ENCODE peak calls at places on chromosome 14, in five cellular contexts. T is GM23338, E is PC-3, U is MM.1S, O is neural progenitor cell. G is an unnamed sample. For H3F3A, the result is how much of the 10 kb centered on the place peaks cover.

GRCh38 chr14:93984987-93985410 is 8.6 kb upstream of the ASB2 start:
- DNase-seq in E (peak), O (peak), T (peak), U (no peak), G (peak)

GRCh38 chr14:80202888-80203562 is 8.3 kb downstream of the DIO2 start:
- DNase-seq in E (peak), O (peak), T (peak), U (no peak), G (no peak)

GRCh38 chr14:82796081-82796480 is 1262.4 kb upstream of the SEL1L start:
- DNase-seq in T (no peak), U (no peak), O (peak), E (no peak), G (no peak)

GRCh38 chr14:52352546-52352945 is 38.4 kb downstream of the PTGER2 start:
- DNase-seq in T (no peak), E (no peak), U (no peak), O (no peak), G (no peak)

GRCh38 chr14:60175255-60175902 is 10.2 kb upstream of the DHRS7 start:
- DNase-seq in O (no peak), T (no peak), U (no peak), E (peak), G (peak)

GRCh38 chr14:99212199-99212598 is 59.8 kb downstream of the BCL11B start:
- DNase-seq in E (no peak), U (no peak), O (no peak), T (no peak), G (no peak)

GRCh38 chr14:60089201-60089600 is 2.5 kb upstream of the PCNX4 start:
- DNase-seq in O (no peak), T (no peak), U (no peak), E (no peak), G (no peak)

GRCh38 chr14:57512221-57512620 is 18.6 kb upstream of the CCDC198 start:
- DNase-seq in O (no peak), T (no peak), E (no peak), U (no peak), G (no peak)

GRCh38 chr14:102930138-102930752 is 7.8 kb downstream of the AMN start:
- DNase-seq in U (no peak), O (peak), E (no peak), T (peak), G (peak)

GRCh38 chr14:80356413-80356812 is 145.1 kb upstream of the DIO2 start:
- DNase-seq in U (no peak), O (peak), T (peak), E (peak), G (peak)

GRCh38 chr14:94494085-94494484 is 15.2 kb downstream of the SERPINA12 start:
- DNase-seq in E (no peak), U (no peak), T (no peak), O (no peak), G (no peak)

GRCh38 chr14:53780156-53780555 is 176.5 kb downstream of the BMP4 start:
- DNase-seq in T (no peak), E (no peak), U (no peak), O (no peak), G (no peak)

GRCh38 chr14:77339407-77339806 is 18.6 kb downstream of the GSTZ1 start:
- DNase-seq in U (no peak), O (no peak), E (peak), T (no peak), G (peak)

GRCh38 chr14:86654558-86655184 is 1124.7 kb downstream of the FLRT2 start:
- DNase-seq in O (peak), U (peak), T (peak), E (peak), G (peak)

GRCh38 chr14:21191809-21192446 is 36.1 kb upstream of the OR5AU1 start:
- DNase-seq in U (peak), E (peak), T (peak), O (peak), G (peak)

GRCh38 chr14:88194531-88194930 is 128.5 kb downstream of the KCNK10 start:
- DNase-seq in U (no peak), E (no peak), T (no peak), O (no peak), G (no peak)

DNA sequence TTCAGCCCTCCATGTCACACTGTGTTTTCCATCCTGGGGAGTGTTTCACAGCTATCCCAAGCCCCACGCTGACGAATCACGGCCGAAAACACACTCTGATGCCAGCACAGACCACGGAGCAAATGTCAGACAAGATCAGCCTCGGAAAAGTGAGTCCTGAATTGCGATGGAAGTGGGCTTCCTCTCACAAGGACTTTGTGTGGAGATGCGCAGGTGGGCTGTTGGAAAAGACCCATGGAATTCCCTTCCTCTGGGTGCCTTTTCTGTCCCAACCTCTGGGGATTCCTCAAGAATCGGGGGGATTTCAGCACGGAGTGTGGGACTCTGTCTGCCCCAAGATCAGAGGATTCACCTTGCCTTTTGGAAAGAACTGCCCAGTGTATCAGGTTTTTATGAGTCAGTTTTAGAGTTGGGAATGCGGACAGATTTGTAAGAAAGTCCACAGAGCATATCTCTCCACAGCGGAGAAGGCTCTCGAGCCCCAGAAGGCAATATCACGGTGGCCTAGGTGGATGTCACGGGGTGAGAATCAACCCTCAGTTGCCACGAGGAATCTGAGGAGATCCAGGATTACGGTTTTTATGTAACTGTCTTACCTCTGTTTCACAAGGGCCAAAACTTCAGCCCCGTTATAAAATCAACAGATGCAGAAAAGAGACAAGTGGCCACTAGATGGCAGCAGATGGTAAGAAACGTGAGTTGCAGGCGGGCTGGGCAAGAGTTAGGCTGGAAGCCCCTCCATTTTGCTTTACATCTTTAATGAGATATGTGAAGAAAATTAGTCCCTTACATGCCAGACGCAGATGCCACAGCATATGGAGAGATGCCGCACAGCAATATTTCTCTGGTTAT is 201.9 kb downstream of the DAD1 start:
- DNase-seq in U (peak), E (peak), O (peak), T (peak), G (peak)
- TF ChIP-seq EZH2phosphoT487 in U (no peak), E (no peak), O (no peak), T (no peak), G (no peak)

GRCh38 chr14:104658325-104658712 is 31.1 kb upstream of the INF2 start:
- DNase-seq in O (no peak), U (no peak), E (no peak), T (no peak), G (no peak)
- H3F3A ChIP-seq in O (under half), U (under half), E (under half), T (under half), G (under half)

DNA sequence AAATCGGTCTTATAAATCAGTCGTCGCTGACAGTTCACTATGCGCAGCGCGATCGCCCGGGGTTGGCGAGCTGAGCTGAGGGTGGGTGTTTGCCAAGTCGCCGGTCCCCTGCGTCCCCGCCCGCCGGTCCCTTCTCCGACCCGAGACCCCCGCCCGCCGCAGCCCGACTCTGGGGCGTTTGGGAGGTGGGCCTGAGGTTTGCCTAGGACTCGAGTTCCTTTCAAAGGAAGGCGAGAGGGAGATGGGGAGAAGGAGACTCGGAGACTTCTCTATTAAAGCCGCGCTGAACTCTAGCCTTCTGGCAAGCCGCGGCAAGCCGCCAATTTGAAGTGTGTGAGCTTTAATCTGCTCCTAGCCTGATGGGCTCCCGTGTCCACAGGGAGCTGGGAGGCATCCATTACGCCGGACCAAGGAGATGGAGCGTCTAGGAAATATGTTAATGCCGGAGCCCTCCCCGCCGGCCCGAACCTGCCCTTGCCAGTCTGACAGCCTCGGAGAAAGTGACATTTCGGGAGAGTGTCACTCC is 392.8 kb downstream of the NOVA1 start:
- DNase-seq in O (peak), U (no peak), E (no peak), T (peak), G (peak)
- TF ChIP-seq EZH2 in O (no peak), U (no peak), E (no peak), T (no peak), G (no peak)

DNA sequence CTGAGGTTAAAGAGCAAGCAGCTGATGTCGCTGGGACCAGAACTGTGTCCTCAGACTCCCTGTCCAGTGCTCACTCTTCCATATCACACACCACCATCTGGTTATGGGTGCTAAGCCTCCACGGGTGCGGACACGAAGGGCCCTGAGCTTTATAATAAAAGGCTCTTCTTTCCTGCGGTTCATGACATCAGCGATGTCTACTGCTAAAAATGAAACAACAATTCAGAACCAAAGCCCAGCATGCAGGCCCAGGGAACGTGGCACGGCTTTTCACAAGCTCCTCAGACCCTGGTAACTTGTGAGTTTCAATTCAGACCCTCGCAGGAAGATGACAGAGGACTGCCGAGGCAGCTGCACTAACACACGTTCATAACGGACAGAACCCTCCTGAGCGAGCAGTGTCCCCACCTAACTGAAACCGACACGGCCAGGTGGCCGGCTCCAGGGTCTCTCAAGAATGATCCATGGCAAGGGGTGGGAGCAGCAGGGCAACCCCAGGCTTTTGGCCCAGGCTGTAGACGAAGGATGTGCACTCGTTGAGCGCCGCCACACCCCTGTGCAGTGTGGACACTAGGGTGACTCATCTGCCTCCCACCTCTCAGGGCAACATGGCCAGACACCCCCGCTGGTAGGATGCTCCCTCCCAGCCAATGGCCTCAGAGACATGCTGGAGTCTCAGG is 180.3 kb downstream of the CALM1 start:
- DNase-seq in U (no peak), E (no peak), T (no peak), O (no peak), G (no peak)
- TF ChIP-seq EZH2phosphoT487 in U (no peak), E (no peak), T (no peak), O (no peak), G (no peak)

GRCh38 chr14:66000771-66001170 is 485.4 kb upstream of the CCDC196 start:
- DNase-seq in T (no peak), E (peak), O (no peak), U (no peak), G (no peak)
- H3F3A ChIP-seq in T (under half), E (under half), O (under half), U (under half), G (under half)

GRCh38 chr14:72253503-72253902 is 321.3 kb downstream of the RGS6 start:
- DNase-seq in O (no peak), U (no peak), T (no peak), E (no peak), G (no peak)
- TF ChIP-seq EZH2 in O (no peak), U (no peak), T (no peak), E (no peak), G (no peak)

GRCh38 chr14:92409069-92409468 is 86.1 kb downstream of the SLC24A4 start:
- DNase-seq in U (no peak), E (peak), T (no peak), O (no peak), G (peak)
- TF ChIP-seq EZH2phosphoT487 in U (no peak), E (no peak), T (no peak), O (no peak), G (no peak)

DNA sequence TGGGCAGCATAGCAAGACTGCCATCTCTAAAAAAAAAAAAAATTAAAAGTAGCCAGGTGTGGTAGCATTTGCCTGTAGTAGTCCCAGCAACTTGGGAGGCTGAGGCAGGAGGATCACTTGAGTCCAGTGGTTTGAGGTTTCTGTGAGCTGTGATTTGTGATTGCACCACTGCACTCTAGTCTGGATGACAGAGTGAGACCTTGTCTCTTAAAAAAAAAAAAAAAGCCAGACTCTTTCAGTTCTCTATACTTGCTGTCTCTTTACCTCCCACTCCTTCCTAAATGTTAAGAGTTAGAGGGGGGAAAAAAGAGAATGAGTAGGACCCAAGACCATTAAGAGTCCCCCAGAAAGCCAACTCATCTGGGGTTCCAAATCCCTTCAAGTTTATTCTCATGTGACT is 17.8 kb downstream of the EIF2S1 start:
- DNase-seq in O (no peak), U (no peak), E (no peak), T (no peak), G (no peak)
- H3F3A ChIP-seq in O (under half), U (under half), E (under half), T (under half), G (under half)

GRCh38 chr14:101563654-101564443 is 2.6 kb downstream of the DIO3 start:
- DNase-seq in E (no peak), T (peak), O (peak), U (no peak), G (no peak)
- TF ChIP-seq EZH2 in E (peak), T (peak), O (peak), U (no peak), G (no peak)

DNA sequence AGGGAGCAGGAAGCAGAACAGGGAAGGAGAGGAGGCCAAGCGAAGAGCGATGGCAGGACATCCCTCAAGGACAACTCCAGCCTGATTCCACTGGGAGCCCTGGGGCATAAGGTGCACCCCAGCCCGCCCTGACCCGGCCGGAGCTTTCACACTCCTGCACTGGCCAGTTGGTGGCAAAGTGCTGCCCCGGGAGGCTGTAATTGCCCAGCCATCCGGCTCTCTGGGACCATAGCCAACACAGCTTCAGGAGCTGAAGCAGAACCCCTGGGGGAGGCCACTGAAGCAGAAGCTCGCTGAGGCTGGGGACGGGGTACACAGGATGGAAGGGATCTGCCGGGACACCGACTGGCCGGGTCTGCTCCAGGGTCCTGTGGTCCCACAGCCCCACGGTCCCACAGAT is 41.9 kb upstream of the BEGAIN start:
- DNase-seq in E (no peak), T (no peak), U (no peak), O (no peak), G (no peak)
- TF ChIP-seq EZH2phosphoT487 in E (no peak), T (no peak), U (no peak), O (no peak), G (no peak)